ENCODE peak calls at places on chromosomes 5 and 9, in five cellular contexts. One of them, this sample, is unnamed. For H3K4me1 and H3K9me3, the result is how much of the 10 kb centered on the place peaks cover.

GRCh38 chr5:64615895-64616294 is 74.4 kb upstream of the SHISAL2B start:
- DNase-seq in tibial artery: no peak
- DNase-seq in CD8-positive, alpha-beta T cell: no peak
- DNase-seq in H1: no peak
- DNase-seq in Peyer's patch: no peak
- DNase-seq in this sample: no peak

GRCh38 chr5:173707392-173707791 is 90.9 kb upstream of the BOD1 start:
- DNase-seq in tibial artery: peak
- DNase-seq in CD8-positive, alpha-beta T cell: no peak
- DNase-seq in Peyer's patch: peak
- DNase-seq in H1: no peak
- DNase-seq in this sample: peak

GRCh38 chr9:37144762-37145161 is 24.4 kb downstream of the ZCCHC7 start:
- DNase-seq in tibial artery: no peak
- DNase-seq in Peyer's patch: no peak
- DNase-seq in CD8-positive, alpha-beta T cell: no peak
- DNase-seq in H1: no peak
- DNase-seq in this sample: no peak

GRCh38 chr9:133494636-133495326 is 15.9 kb upstream of the SLC2A6 start:
- DNase-seq in Peyer's patch: no peak
- DNase-seq in CD8-positive, alpha-beta T cell: no peak
- DNase-seq in tibial artery: no peak
- DNase-seq in H1: no peak
- DNase-seq in this sample: no peak

GRCh38 chr5:147912015-147912414 is 5.7 kb upstream of the C5orf46 start:
- DNase-seq in H1: no peak
- DNase-seq in tibial artery: no peak
- DNase-seq in Peyer's patch: no peak
- DNase-seq in CD8-positive, alpha-beta T cell: no peak
- DNase-seq in this sample: no peak

GRCh38 chr5:170860818-170861217 is 1.0 kb upstream of the RANBP17 start:
- DNase-seq in H1: no peak
- DNase-seq in Peyer's patch: no peak
- DNase-seq in tibial artery: no peak
- DNase-seq in CD8-positive, alpha-beta T cell: no peak
- DNase-seq in this sample: no peak

GRCh38 chr5:33306758-33307157 is 134.0 kb upstream of the TARS1 start:
- DNase-seq in tibial artery: no peak
- DNase-seq in Peyer's patch: no peak
- DNase-seq in CD8-positive, alpha-beta T cell: no peak
- DNase-seq in H1: no peak
- DNase-seq in this sample: no peak

GRCh38 chr5:123428521-123429220 is 5.5 kb upstream of the CEP120 start:
- DNase-seq in Peyer's patch: no peak
- DNase-seq in tibial artery: no peak
- DNase-seq in H1: no peak
- DNase-seq in CD8-positive, alpha-beta T cell: no peak
- DNase-seq in this sample: no peak

GRCh38 chr9:4855861-4856260 is 63.1 kb downstream of the RCL1 start:
- DNase-seq in Peyer's patch: no peak
- DNase-seq in tibial artery: peak
- DNase-seq in CD8-positive, alpha-beta T cell: no peak
- DNase-seq in H1: no peak
- DNase-seq in this sample: no peak

GRCh38 chr9:127131871-127132270 is 9.4 kb upstream of the ANGPTL2 start:
- DNase-seq in H1: no peak
- DNase-seq in Peyer's patch: no peak
- DNase-seq in tibial artery: no peak
- DNase-seq in CD8-positive, alpha-beta T cell: no peak
- DNase-seq in this sample: no peak
- H3K4me1 ChIP-seq in H1: under half
- H3K4me1 ChIP-seq in Peyer's patch: under half
- H3K4me1 ChIP-seq in tibial artery: half or more
- H3K4me1 ChIP-seq in CD8-positive, alpha-beta T cell: under half
- H3K4me1 ChIP-seq in this sample: half or more

DNA sequence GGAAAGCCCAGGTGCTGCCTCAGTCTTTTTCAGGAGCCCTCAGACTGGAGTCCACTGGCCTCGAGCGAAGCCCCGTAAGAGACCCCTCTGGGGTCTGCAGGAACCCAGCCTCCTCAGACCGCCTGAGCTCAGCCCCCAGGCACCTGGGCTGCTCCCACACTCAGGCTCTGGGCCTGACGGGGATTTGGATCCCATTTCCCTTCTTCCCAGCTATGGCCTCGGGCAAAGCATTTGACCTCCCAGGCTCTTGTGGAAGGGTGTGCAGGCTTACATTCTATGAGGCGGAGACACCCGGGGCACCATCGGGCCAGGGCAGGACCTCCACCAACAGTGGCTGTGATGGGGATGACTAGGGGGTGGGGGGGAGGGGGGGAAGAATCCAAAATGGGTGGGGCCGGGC is 4.5 kb downstream of the AGPAT2 start:
- DNase-seq in tibial artery: no peak
- DNase-seq in H1: no peak
- DNase-seq in Peyer's patch: no peak
- DNase-seq in CD8-positive, alpha-beta T cell: no peak
- DNase-seq in this sample: no peak
- H3K9me3 ChIP-seq in tibial artery: under half
- H3K9me3 ChIP-seq in H1: under half
- H3K9me3 ChIP-seq in Peyer's patch: under half
- H3K9me3 ChIP-seq in CD8-positive, alpha-beta T cell: under half
- H3K9me3 ChIP-seq in this sample: under half

DNA sequence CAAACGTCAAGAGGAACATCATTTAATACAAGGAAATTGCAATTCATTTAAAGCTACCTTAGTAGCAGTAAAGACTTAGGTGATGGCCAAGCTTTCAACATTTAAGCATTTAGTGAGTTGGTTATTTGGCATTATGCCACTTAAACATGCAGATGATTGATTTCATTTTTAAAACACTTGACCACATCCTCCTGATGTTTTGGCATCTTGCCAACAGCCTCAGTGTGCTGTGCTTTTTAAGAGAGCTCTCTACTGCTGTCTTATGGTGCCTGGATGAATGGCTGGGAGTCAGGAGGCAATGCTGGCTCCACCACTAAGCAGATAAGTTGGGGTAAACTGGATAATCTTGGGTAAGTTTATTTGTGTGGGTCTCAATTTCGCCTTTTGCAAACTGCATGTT is 364.5 kb downstream of the MAN2A1 start:
- DNase-seq in CD8-positive, alpha-beta T cell: peak
- DNase-seq in H1: no peak
- DNase-seq in Peyer's patch: peak
- DNase-seq in tibial artery: no peak
- DNase-seq in this sample: no peak
- TF ChIP-seq CTCF in CD8-positive, alpha-beta T cell: peak
- TF ChIP-seq CTCF in H1: peak
- TF ChIP-seq CTCF in Peyer's patch: no peak
- TF ChIP-seq CTCF in tibial artery: no peak
- TF ChIP-seq CTCF in this sample: peak

GRCh38 chr9:81599837-81600236 is 89.5 kb downstream of the TLE1 start:
- DNase-seq in tibial artery: no peak
- DNase-seq in H1: no peak
- DNase-seq in Peyer's patch: no peak
- DNase-seq in CD8-positive, alpha-beta T cell: no peak
- DNase-seq in this sample: no peak
- H3K4me1 ChIP-seq in tibial artery: half or more
- H3K4me1 ChIP-seq in H1: under half
- H3K4me1 ChIP-seq in Peyer's patch: under half
- H3K4me1 ChIP-seq in CD8-positive, alpha-beta T cell: under half
- H3K4me1 ChIP-seq in this sample: under half

GRCh38 chr5:179119415-179120170 is 59.4 kb downstream of the ZNF354C start:
- DNase-seq in H1: no peak
- DNase-seq in Peyer's patch: peak
- DNase-seq in CD8-positive, alpha-beta T cell: no peak
- DNase-seq in tibial artery: peak
- DNase-seq in this sample: no peak

GRCh38 chr5:179120421-179120861 is 60.3 kb downstream of the ZNF354C start:
- DNase-seq in Peyer's patch: peak
- DNase-seq in H1: no peak
- DNase-seq in CD8-positive, alpha-beta T cell: no peak
- DNase-seq in tibial artery: peak
- DNase-seq in this sample: no peak

GRCh38 chr5:179121667-179122111 is 61.5 kb downstream of the ZNF354C start:
- DNase-seq in Peyer's patch: peak
- DNase-seq in tibial artery: peak
- DNase-seq in H1: no peak
- DNase-seq in CD8-positive, alpha-beta T cell: no peak
- DNase-seq in this sample: no peak

GRCh38 chr5:179122411-179123108 is 62.4 kb downstream of the ZNF354C start:
- DNase-seq in CD8-positive, alpha-beta T cell: no peak
- DNase-seq in H1: no peak
- DNase-seq in Peyer's patch: no peak
- DNase-seq in tibial artery: peak
- DNase-seq in this sample: no peak

DNA sequence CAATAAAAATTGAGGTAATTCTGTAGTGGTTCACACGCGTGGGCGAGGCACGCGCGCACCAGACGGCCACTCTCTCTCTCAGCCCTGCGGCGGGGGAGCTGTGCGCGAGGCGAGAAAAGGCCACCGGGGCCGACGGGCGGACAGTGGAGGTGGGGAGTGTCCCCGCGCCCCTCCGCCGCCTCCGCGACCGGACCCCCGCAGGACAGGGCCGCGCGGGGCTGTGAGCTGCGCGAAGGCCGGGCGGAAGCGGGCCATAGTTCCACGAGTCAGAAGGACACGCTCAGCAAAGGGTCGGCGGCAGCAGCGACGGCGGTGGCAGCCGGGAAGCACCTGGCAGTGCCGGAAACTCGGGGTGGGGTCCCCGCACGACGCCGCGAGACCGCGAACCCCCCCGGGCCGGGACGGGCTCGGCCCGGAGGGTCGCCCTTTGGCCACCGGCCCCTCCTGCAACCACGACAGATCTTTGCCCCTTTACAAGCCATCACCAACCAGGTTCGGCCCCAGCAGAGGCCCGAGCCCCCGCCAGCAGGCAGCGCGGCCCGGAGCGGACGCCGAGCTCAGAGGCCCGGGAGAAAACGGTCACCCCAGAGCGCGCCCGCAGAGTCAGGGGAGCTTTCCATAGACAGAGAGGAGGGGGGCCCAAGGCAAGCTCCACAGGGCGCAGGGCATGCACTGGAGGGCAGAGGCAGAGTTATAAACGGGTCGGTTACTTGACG is 60.9 kb downstream of the ZNF354C start:
- DNase-seq in CD8-positive, alpha-beta T cell: no peak
- DNase-seq in tibial artery: peak
- DNase-seq in H1: no peak
- DNase-seq in Peyer's patch: peak
- DNase-seq in this sample: no peak
- H3K9me3 ChIP-seq in CD8-positive, alpha-beta T cell: under half
- H3K9me3 ChIP-seq in tibial artery: under half
- H3K9me3 ChIP-seq in H1: half or more
- H3K9me3 ChIP-seq in Peyer's patch: under half
- H3K9me3 ChIP-seq in this sample: under half

GRCh38 chr5:157356576-157356975 is 90.7 kb downstream of the CYFIP2 start:
- DNase-seq in Peyer's patch: no peak
- DNase-seq in tibial artery: no peak
- DNase-seq in CD8-positive, alpha-beta T cell: no peak
- DNase-seq in H1: no peak
- DNase-seq in this sample: no peak

GRCh38 chr5:157352756-157353340 is 86.9 kb downstream of the CYFIP2 start:
- DNase-seq in Peyer's patch: no peak
- DNase-seq in H1: no peak
- DNase-seq in tibial artery: no peak
- DNase-seq in CD8-positive, alpha-beta T cell: no peak
- DNase-seq in this sample: no peak

GRCh38 chr5:157357823-157358222 is 91.9 kb downstream of the CYFIP2 start:
- DNase-seq in Peyer's patch: no peak
- DNase-seq in CD8-positive, alpha-beta T cell: no peak
- DNase-seq in H1: no peak
- DNase-seq in tibial artery: no peak
- DNase-seq in this sample: no peak

GRCh38 chr5:157351386-157352089 is 85.6 kb downstream of the CYFIP2 start:
- DNase-seq in H1: no peak
- DNase-seq in CD8-positive, alpha-beta T cell: no peak
- DNase-seq in Peyer's patch: no peak
- DNase-seq in tibial artery: no peak
- DNase-seq in this sample: no peak

GRCh38 chr5:157354825-157355224 is 88.9 kb downstream of the CYFIP2 start:
- DNase-seq in Peyer's patch: no peak
- DNase-seq in tibial artery: no peak
- DNase-seq in H1: no peak
- DNase-seq in CD8-positive, alpha-beta T cell: no peak
- DNase-seq in this sample: no peak
- TF ChIP-seq CTCF in Peyer's patch: no peak
- TF ChIP-seq CTCF in tibial artery: no peak
- TF ChIP-seq CTCF in H1: peak
- TF ChIP-seq CTCF in CD8-positive, alpha-beta T cell: no peak
- TF ChIP-seq CTCF in this sample: no peak

This sample was measured in thoracic aorta.